ENCODE peak calls at places on chromosomes 12 and 14, in ten cellular contexts. L, S, P, T, K, J, A, Q, N and F are unnamed samples.

GRCh38 chr12:45235087-45236025 is 19.5 kb downstream of the ANO6 start:
- DNase-seq in L (no peak), S (peak; percentile 91), P (peak; percentile 49), T (peak; percentile 80), K (no peak), J (no peak), A (no peak), Q (no peak), N (no peak), F (no peak)

GRCh38 chr14:21917699-21918436 is 244.2 kb upstream of the OR4E1 start:
- DNase-seq in L (peak; percentile 85), S (peak; percentile 95), P (no peak), T (no peak), K (no peak), J (peak; percentile 60), A (peak; percentile 67), Q (peak; percentile 79), N (peak; percentile 11), F (no peak)

GRCh38 chr14:33287204-33287603 is 348.5 kb downstream of the NPAS3 start:
- DNase-seq in L (no peak), S (peak; percentile 34), P (no peak), T (no peak), K (no peak), J (no peak), A (no peak), Q (peak; percentile 66), N (no peak), F (no peak)

GRCh38 chr12:57027805-57028153 is 11.4 kb upstream of the TAC3 start:
- DNase-seq in L (no peak), S (no peak), P (no peak), T (no peak), K (no peak), J (no peak), A (no peak), Q (no peak), N (no peak), F (no peak)

GRCh38 chr14:39050389-39050788 is 52.6 kb downstream of the SEC23A start:
- DNase-seq in L (no peak), S (peak; percentile 73), P (no peak), T (no peak), K (no peak), J (no peak), A (no peak), Q (no peak), N (no peak), F (no peak)

GRCh38 chr14:64500088-64500487 is 3.5 kb downstream of the ZBTB25 start:
- DNase-seq in L (no peak), S (no peak), P (no peak), T (no peak), K (no peak), J (no peak), A (no peak), Q (no peak), N (no peak), F (no peak)

GRCh38 chr12:2856901-2857495 is at the start of gene TEX52:
- DNase-seq in L (peak; percentile 70), S (no peak), P (no peak), T (peak; percentile 86), K (no peak), J (no peak), A (no peak), Q (no peak), N (no peak), F (no peak)

GRCh38 chr12:53750812-53751335 is 905 bp downstream of the CISTR start:
- DNase-seq in L (peak; percentile 72), S (no peak), P (peak; percentile 57), T (no peak), K (peak; percentile 66), J (no peak), A (no peak), Q (peak; percentile 27), N (peak; percentile 57), F (no peak)

GRCh38 chr14:103330536-103330935 is 3.5 kb upstream of the EIF5 start:
- DNase-seq in L (peak; percentile 74), S (no peak), P (no peak), T (no peak), K (no peak), J (no peak), A (no peak), Q (no peak), N (no peak), F (no peak)

GRCh38 chr14:22452330-22452729 is 136.7 kb downstream of the DAD1 start:
- DNase-seq in L (no peak), S (no peak), P (no peak), T (no peak), K (no peak), J (no peak), A (no peak), Q (no peak), N (no peak), F (no peak)

GRCh38 chr14:63454863-63455622 is 88.1 kb downstream of the PPP2R5E start:
- DNase-seq in L (peak; percentile 66), S (peak; percentile 40), P (no peak), T (no peak), K (no peak), J (no peak), A (no peak), Q (no peak), N (no peak), F (no peak)

GRCh38 chr12:124855275-124855957 is 8.2 kb downstream of the SCARB1 start:
- DNase-seq in L (no peak), S (no peak), P (no peak), T (no peak), K (no peak), J (no peak), A (no peak), Q (no peak), N (no peak), F (no peak)

GRCh38 chr12:124856132-124856841 is 7.4 kb downstream of the SCARB1 start:
- DNase-seq in L (no peak), S (no peak), P (no peak), T (no peak), K (no peak), J (no peak), A (no peak), Q (no peak), N (no peak), F (no peak)

GRCh38 chr12:124852911-124853441 is 10.7 kb downstream of the SCARB1 start:
- DNase-seq in L (no peak), S (no peak), P (no peak), T (no peak), K (no peak), J (no peak), A (no peak), Q (no peak), N (no peak), F (no peak)

GRCh38 chr12:124853781-124854636 is 9.7 kb downstream of the SCARB1 start:
- DNase-seq in L (no peak), S (no peak), P (no peak), T (no peak), K (no peak), J (no peak), A (no peak), Q (no peak), N (no peak), F (no peak)

DNA sequence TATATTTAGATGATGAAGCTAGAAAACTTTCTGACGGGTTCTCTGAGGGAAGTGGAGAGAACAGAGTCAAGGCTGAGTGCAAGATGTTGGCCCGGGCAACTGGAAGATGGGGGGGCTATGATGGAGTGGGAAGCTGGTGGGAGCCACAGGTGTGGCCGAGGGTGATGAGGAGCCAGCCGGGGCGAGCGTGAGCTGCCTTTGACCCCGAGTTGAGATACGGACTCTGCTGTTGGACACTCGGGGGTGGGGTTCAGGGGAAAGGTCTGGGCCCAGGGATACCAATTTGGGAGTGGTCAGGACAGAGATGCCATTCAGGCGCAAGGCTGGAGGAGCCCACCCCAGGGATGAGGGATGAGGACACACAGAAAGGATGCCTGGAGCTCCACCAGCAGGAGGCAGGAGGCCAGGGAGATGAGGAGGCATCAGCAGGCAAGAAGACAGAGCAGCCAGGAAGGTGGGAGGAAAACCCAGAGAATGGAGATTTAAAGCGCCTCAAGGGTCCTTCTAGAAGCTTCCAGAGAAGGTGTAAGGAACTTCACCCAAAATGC is 9.0 kb downstream of the SCARB1 start:
- DNase-seq in L (no peak), S (no peak), P (no peak), T (no peak), K (no peak), J (no peak), A (no peak), Q (no peak), N (no peak), F (no peak)
- H3K4me1 ChIP-seq in L (peaks cover 26% of the 10 kb centered on the region), S (no peaks in the 10 kb centered on the region), P (peaks cover 45% of the 10 kb centered on the region), T (no peaks in the 10 kb centered on the region), K (peaks cover 11% of the 10 kb centered on the region), J (no peaks in the 10 kb centered on the region), A (no peaks in the 10 kb centered on the region), Q (peaks cover 6% of the 10 kb centered on the region), N (no peaks in the 10 kb centered on the region), F (peaks cover 36% of the 10 kb centered on the region)

DNA sequence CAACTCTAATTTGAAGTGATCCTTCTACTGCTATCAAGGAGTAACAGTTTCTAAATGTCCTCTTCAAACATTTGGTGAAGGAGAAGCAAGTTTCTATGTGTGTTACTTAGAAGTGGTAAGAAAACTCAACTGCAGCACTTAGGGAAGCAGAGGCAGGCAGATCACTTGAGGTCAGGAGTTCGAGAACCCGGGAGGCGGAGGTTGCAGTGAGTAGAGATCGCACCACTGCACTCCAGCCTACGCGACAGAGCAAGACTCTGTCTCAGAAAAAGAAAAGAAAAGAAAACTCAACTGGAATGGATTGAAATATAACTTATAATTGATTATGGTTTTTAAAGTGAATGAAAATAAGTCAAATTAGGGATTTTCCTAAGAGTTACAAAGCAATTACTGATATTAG is 169.7 kb upstream of the ATP2B1 start:
- DNase-seq in L (no peak), S (no peak), P (no peak), T (no peak), K (no peak), J (no peak), A (no peak), Q (no peak), N (no peak), F (no peak)
- H3K4me1 ChIP-seq in L (peaks cover 15% of the 10 kb centered on the region), S (no peaks in the 10 kb centered on the region), P (no peaks in the 10 kb centered on the region), T (peaks cover 4% of the 10 kb centered on the region), K (no peaks in the 10 kb centered on the region), J (peaks cover 31% of the 10 kb centered on the region), A (peaks cover 43% of the 10 kb centered on the region), Q (no peaks in the 10 kb centered on the region), N (no peaks in the 10 kb centered on the region), F (no peaks in the 10 kb centered on the region)

GRCh38 chr14:99593971-99594841 is 9.8 kb downstream of the CCDC85C start:
- DNase-seq in L (no peak), S (no peak), P (no peak), T (no peak), K (no peak), J (no peak), A (no peak), Q (no peak), N (no peak), F (peak; percentile 21)
- H3K4me1 ChIP-seq in L (no peaks in the 10 kb centered on the region), S (peaks cover 25% of the 10 kb centered on the region), P (peaks cover 86% of the 10 kb centered on the region), T (peaks cover 2% of the 10 kb centered on the region), K (peaks cover 33% of the 10 kb centered on the region), J (peaks cover 7% of the 10 kb centered on the region), A (peaks cover 5% of the 10 kb centered on the region), Q (peaks cover 56% of the 10 kb centered on the region), N (peaks cover 17% of the 10 kb centered on the region), F (peaks cover 83% of the 10 kb centered on the region)

DNA sequence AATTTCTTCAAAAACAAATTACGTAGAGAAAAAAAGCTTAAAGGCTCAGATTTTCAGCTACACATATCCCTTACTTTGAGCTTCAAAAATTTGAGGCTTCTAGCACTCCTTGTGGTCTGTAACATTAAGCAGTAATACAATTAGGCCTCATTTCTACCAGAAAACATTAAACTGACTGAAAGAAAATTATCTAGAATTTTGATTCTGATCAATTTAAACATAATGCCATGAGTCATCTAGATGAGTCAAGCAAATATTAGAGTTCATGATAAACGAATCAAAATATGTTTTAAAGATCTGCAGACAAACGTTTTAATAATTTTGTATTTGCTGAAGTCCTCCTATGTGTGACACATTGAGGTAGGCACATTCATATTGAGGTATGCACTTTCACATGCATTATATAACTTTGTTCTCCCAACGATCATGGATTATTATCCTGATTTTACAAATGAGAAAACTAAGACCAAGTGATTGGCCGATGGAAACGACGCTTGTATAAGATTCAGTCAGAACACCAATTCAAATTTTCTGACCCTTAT is 4.3 kb downstream of the OSBPL8 start:
- DNase-seq in L (peak; percentile 61), S (peak; percentile 43), P (no peak), T (no peak), K (no peak), J (no peak), A (no peak), Q (no peak), N (peak; percentile 11), F (no peak)
- H3K4me1 ChIP-seq in L (peaks cover 82% of the 10 kb centered on the region), S (peaks cover 38% of the 10 kb centered on the region), P (peaks cover 48% of the 10 kb centered on the region), T (no peaks in the 10 kb centered on the region), K (peaks cover 16% of the 10 kb centered on the region), J (peaks cover 38% of the 10 kb centered on the region), A (peaks cover 73% of the 10 kb centered on the region), Q (no peaks in the 10 kb centered on the region), N (peaks cover 15% of the 10 kb centered on the region), F (peaks cover 29% of the 10 kb centered on the region)